ENCODE peak calls at places on chromosomes 4 and X, in six cellular contexts. D is CD8-positive, alpha-beta memory T cell; F is mesenchymal stem cell; L is fibroblast of lung; H is heart left ventricle; V is uterus. M is an unnamed sample.

GRCh38 chrX:38018734-38019410 is 12.5 kb downstream of the SYTL5 start:
- DNase-seq in V (no peak), H (no peak), F (no peak), L (no peak), D (no peak), M (no peak)

GRCh38 chrX:149372861-149373260 is 132.2 kb downstream of the IDS start:
- DNase-seq in L (no peak), F (no peak), H (no peak), D (no peak), V (no peak), M (no peak)

GRCh38 chr4:101400096-101400495 is 52.8 kb upstream of the PPP3CA start:
- DNase-seq in V (no peak), D (no peak), L (no peak), H (no peak), F (no peak), M (no peak)

GRCh38 chrX:48972214-48973164 is 845 bp upstream of the KCND1 start:
- DNase-seq in D (peak; percentile 4), L (peak; percentile 57), V (peak; percentile 38), H (peak; percentile 24), F (peak; percentile 58), M (no peak)

GRCh38 chr4:8274772-8275241 is 5.3 kb downstream of the HTRA3 start:
- DNase-seq in V (peak; percentile 92), D (no peak), L (peak; percentile 94), H (peak; percentile 86), F (peak; percentile 95), M (peak; percentile 91)

GRCh38 chr4:80566203-80566872 is 230.8 kb downstream of the CFAP299 start:
- DNase-seq in L (peak; percentile 1), H (no peak), D (no peak), V (no peak), F (no peak), M (no peak)

GRCh38 chr4:124437853-124438495 is 274.6 kb downstream of the ANKRD50 start:
- DNase-seq in D (no peak), L (no peak), V (no peak), F (no peak), H (no peak), M (no peak)

GRCh38 chr4:153514001-153514526 is 47.9 kb downstream of the TMEM131L start:
- DNase-seq in D (no peak), F (peak; percentile 41), L (peak; percentile 60), H (no peak), V (no peak), M (no peak)

GRCh38 chr4:150972592-150972991 is 42.5 kb downstream of the LRBA start:
- DNase-seq in L (peak; percentile 29), V (no peak), F (no peak), H (no peak), D (no peak), M (no peak)

GRCh38 chr4:75722417-75722816 is 2.0 kb upstream of the USO1 start:
- DNase-seq in H (no peak), D (no peak), L (no peak), V (no peak), F (no peak), M (no peak)

GRCh38 chr4:118941799-118942198 is 53.1 kb downstream of the SYNPO2 start:
- DNase-seq in L (peak; percentile 37), D (no peak), F (peak; percentile 47), H (no peak), V (no peak), M (no peak)

GRCh38 chrX:12138366-12139313 is at the start of gene FRMPD4:
- DNase-seq in D (no peak), V (no peak), L (no peak), H (no peak), F (no peak), M (no peak)

GRCh38 chr4:106149911-106150310 is 166.1 kb downstream of the TBCK start:
- DNase-seq in F (no peak), V (no peak), L (no peak), D (no peak), H (no peak), M (no peak)

GRCh38 chr4:113760852-113761681 is 471 bp downstream of the CAMK2D start:
- DNase-seq in L (peak; percentile 86), V (peak; percentile 83), D (peak; percentile 46), H (peak; percentile 85), F (peak; percentile 91), M (peak; percentile 87)

GRCh38 chrX:150163181-150163930 is 199.8 kb upstream of the MAMLD1 start:
- DNase-seq in F (no peak), V (no peak), L (peak; percentile 9), H (no peak), D (no peak), M (no peak)

GRCh38 chrX:81615979-81616378 is 414.1 kb downstream of the SH3BGRL start:
- DNase-seq in D (no peak), F (no peak), H (no peak), L (no peak), V (no peak), M (no peak)

GRCh38 chr4:40179360-40179759 is 17.5 kb upstream of the RHOH start:
- DNase-seq in H (no peak), F (no peak), V (no peak), L (no peak), D (no peak), M (no peak)

GRCh38 chr4:184745747-184746531 is 12.0 kb upstream of the CENPU start:
- DNase-seq in H (peak; percentile 78), L (peak; percentile 81), D (peak; percentile 41), F (peak; percentile 74), V (peak; percentile 85), M (peak; percentile 86)

GRCh38 chr4:14787894-14788293 is 214.4 kb upstream of the CPEB2 start:
- DNase-seq in H (no peak), V (no peak), L (peak; percentile 12), F (peak; percentile 45), D (no peak), M (no peak)

GRCh38 chrX:113330416-113330815 is 489.8 kb upstream of the AMOT start:
- DNase-seq in V (no peak), D (no peak), L (no peak), H (no peak), F (no peak), M (no peak)

GRCh38 chr4:155042014-155042413 is 166.4 kb upstream of the NPY2R start:
- DNase-seq in D (no peak), L (peak; percentile 46), F (no peak), V (no peak), H (no peak), M (no peak)

DNA sequence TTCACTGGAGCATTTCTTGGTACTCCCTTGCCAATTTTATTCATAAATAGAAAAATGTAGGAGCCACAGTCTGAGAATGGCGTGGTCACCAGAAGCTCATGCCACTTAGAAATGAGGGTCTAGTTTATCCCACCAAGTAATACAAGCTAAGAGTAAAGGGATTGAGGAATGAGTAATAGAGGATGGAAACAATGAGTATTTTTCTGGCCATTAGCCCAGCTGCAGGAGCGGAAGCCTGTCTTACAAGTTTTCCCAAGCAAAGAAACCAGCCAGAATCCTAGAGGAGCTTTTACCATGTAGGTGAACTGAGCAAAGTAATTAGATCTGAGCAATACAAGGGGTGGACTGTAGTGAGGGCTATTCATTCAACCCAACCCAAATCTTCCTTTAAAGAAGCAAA is 160.7 kb upstream of the NPY2R start:
- DNase-seq in D (no peak), L (peak; percentile 38), V (no peak), F (no peak), H (no peak), M (no peak)
- H3K4me1 ChIP-seq in D (no peaks in the 10 kb centered on the region), L (no peaks in the 10 kb centered on the region), V (no peaks in the 10 kb centered on the region), F (no peaks in the 10 kb centered on the region), H (no peaks in the 10 kb centered on the region), M (no peaks in the 10 kb centered on the region)

GRCh38 chr4:10075953-10076391 is 40.6 kb downstream of the WDR1 start:
- DNase-seq in L (no peak), H (no peak), V (peak; percentile 29), D (no peak), F (no peak), M (no peak)
- H3K4me1 ChIP-seq in L (no peaks in the 10 kb centered on the region), H (peaks cover 23% of the 10 kb centered on the region), V (no peaks in the 10 kb centered on the region), D (no peaks in the 10 kb centered on the region), F (peaks cover 17% of the 10 kb centered on the region), M (no peaks in the 10 kb centered on the region)

GRCh38 chr4:94550352-94550751 is 98.6 kb downstream of the PDLIM5 start:
- DNase-seq in L (no peak), D (no peak), H (no peak), V (no peak), F (no peak), M (no peak)
- H3K4me1 ChIP-seq in L (peaks cover 2% of the 10 kb centered on the region), D (no peaks in the 10 kb centered on the region), H (peaks cover 10% of the 10 kb centered on the region), V (no peaks in the 10 kb centered on the region), F (no peaks in the 10 kb centered on the region), M (no peaks in the 10 kb centered on the region)

GRCh38 chrX:133947022-133947421 is 38.4 kb downstream of the GPC3 start:
- DNase-seq in L (no peak), V (no peak), H (no peak), F (no peak), D (no peak), M (no peak)

GRCh38 chrX:133951098-133951497 is 34.3 kb downstream of the GPC3 start:
- DNase-seq in L (no peak), H (no peak), F (no peak), V (no peak), D (no peak), M (no peak)

GRCh38 chrX:133950214-133950613 is 35.2 kb downstream of the GPC3 start:
- DNase-seq in D (no peak), H (no peak), F (no peak), V (no peak), L (no peak), M (no peak)

GRCh38 chrX:133953078-133953477 is 32.3 kb downstream of the GPC3 start:
- DNase-seq in L (no peak), F (no peak), D (no peak), V (no peak), H (no peak), M (no peak)

GRCh38 chrX:133948895-133949294 is 36.5 kb downstream of the GPC3 start:
- DNase-seq in L (no peak), V (no peak), D (no peak), F (no peak), H (no peak), M (no peak)
- H3K4me1 ChIP-seq in L (no peaks in the 10 kb centered on the region), V (no peaks in the 10 kb centered on the region), D (no peaks in the 10 kb centered on the region), F (no peaks in the 10 kb centered on the region), H (no peaks in the 10 kb centered on the region), M (no peaks in the 10 kb centered on the region)

DNA sequence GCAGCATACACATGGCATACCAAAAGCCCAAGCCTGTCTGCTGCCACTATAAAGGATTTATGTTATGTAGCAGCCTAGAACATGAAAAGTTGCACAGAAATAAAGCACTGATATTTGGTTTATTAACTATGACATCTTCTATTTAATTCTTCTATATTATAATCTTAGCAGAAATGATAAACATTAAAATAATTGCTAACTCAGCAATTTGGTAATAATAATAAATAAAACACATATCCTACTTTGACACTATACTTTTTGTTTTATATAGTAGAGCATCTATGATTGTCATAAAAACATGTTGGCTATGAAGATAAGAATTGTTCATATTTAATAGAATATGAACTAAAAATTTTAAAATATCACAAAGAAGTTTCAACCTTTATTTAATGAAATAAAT is 1733.3 kb upstream of the IGFBP7 start:
- DNase-seq in L (no peak), F (no peak), V (no peak), D (no peak), H (no peak), M (no peak)
- H3K4me1 ChIP-seq in L (no peaks in the 10 kb centered on the region), F (no peaks in the 10 kb centered on the region), V (no peaks in the 10 kb centered on the region), D (no peaks in the 10 kb centered on the region), H (no peaks in the 10 kb centered on the region), M (no peaks in the 10 kb centered on the region)

M was measured in right atrium auricular region.